ENCODE peak calls at places on chromosomes 3 and 15, in five cellular contexts. G, A, Q, S and K are unnamed samples.

GRCh38 chr15:33292718-33293307 is 18.0 kb upstream of the RYR3 start:
- DNase-seq in G (peak; percentile 54), A (no peak), Q (peak; percentile 84), S (peak; percentile 54), K (peak; percentile 5)

GRCh38 chr3:108250626-108251025 is 28.4 kb upstream of the IFT57 start:
- DNase-seq in G (no peak), A (no peak), Q (no peak), S (no peak), K (no peak)

GRCh38 chr3:96169111-96169510 is 645.3 kb upstream of the EPHA6 start:
- DNase-seq in G (no peak), A (no peak), Q (no peak), S (no peak), K (no peak)

GRCh38 chr3:188403404-188403803 is 249.4 kb downstream of the LPP start:
- DNase-seq in G (peak; percentile 44), A (no peak), Q (no peak), S (no peak), K (no peak)

GRCh38 chr3:149085828-149086231 is 503 bp downstream of the HLTF start:
- DNase-seq in G (peak; percentile 62), A (no peak), Q (no peak), S (no peak), K (peak; percentile 3)

GRCh38 chr3:146953523-146954125 is 348.5 kb upstream of the PLSCR5 start:
- DNase-seq in G (no peak), A (no peak), Q (no peak), S (no peak), K (no peak)

GRCh38 chr3:17607905-17608304 is 134.5 kb downstream of the TBC1D5 start:
- DNase-seq in G (no peak), A (no peak), Q (no peak), S (no peak), K (no peak)

GRCh38 chr3:19994796-19995195 is 17.3 kb downstream of the PP2D1 start:
- DNase-seq in G (no peak), A (no peak), Q (no peak), S (no peak), K (no peak)

GRCh38 chr3:82474711-82475110 is 713.3 kb upstream of the GBE1 start:
- DNase-seq in G (no peak), A (no peak), Q (no peak), S (no peak), K (no peak)

GRCh38 chr3:181568693-181569092 is 143.0 kb upstream of the SOX2 start:
- DNase-seq in G (no peak), A (no peak), Q (no peak), S (no peak), K (no peak)

GRCh38 chr15:39110746-39111145 is 470.1 kb upstream of the THBS1 start:
- DNase-seq in G (no peak), A (no peak), Q (no peak), S (no peak), K (no peak)

GRCh38 chr3:48435774-48436476 is 4.0 kb downstream of the CCDC51 start:
- DNase-seq in G (peak; percentile 88), A (peak; percentile 83), Q (peak; percentile 88), S (peak; percentile 89), K (peak; percentile 90)

GRCh38 chr3:169764453-169765280 is at the start of gene TERC:
- DNase-seq in G (peak; percentile 97), A (peak; percentile 92), Q (peak; percentile 74), S (peak; percentile 95), K (peak; percentile 96)

GRCh38 chr3:194091141-194091540 is 44.8 kb upstream of the HES1 start:
- DNase-seq in G (no peak), A (no peak), Q (no peak), S (no peak), K (no peak)

GRCh38 chr15:100726070-100726420 is 123.7 kb downstream of the ASB7 start:
- DNase-seq in G (no peak), A (no peak), Q (no peak), S (no peak), K (no peak)

GRCh38 chr3:185153170-185153733 is 392 bp upstream of the C3orf70 start:
- DNase-seq in G (peak; percentile 8), A (no peak), Q (no peak), S (no peak), K (no peak)

GRCh38 chr3:101853465-101853864 is 4.2 kb downstream of the NFKBIZ start:
- DNase-seq in G (no peak), A (no peak), Q (no peak), S (no peak), K (no peak)

GRCh38 chr3:130645261-130645660 is 101.4 kb downstream of the PIK3R4 start:
- DNase-seq in G (no peak), A (no peak), Q (peak; percentile 20), S (no peak), K (no peak)

GRCh38 chr15:99504823-99505551 is 60.8 kb upstream of the MEF2A start:
- DNase-seq in G (peak; percentile 45), A (no peak), Q (no peak), S (no peak), K (no peak)

GRCh38 chr15:27025411-27026051 is 54.5 kb downstream of the GABRG3 start:
- DNase-seq in G (no peak), A (no peak), Q (no peak), S (no peak), K (no peak)

GRCh38 chr3:11661827-11662226 is 18.1 kb upstream of the VGLL4 start:
- DNase-seq in G (no peak), A (no peak), Q (no peak), S (no peak), K (no peak)

GRCh38 chr3:22117751-22118346 is 366.8 kb upstream of the ZNF385D start:
- DNase-seq in G (peak; percentile 31), A (no peak), Q (peak; percentile 49), S (no peak), K (no peak)

DNA sequence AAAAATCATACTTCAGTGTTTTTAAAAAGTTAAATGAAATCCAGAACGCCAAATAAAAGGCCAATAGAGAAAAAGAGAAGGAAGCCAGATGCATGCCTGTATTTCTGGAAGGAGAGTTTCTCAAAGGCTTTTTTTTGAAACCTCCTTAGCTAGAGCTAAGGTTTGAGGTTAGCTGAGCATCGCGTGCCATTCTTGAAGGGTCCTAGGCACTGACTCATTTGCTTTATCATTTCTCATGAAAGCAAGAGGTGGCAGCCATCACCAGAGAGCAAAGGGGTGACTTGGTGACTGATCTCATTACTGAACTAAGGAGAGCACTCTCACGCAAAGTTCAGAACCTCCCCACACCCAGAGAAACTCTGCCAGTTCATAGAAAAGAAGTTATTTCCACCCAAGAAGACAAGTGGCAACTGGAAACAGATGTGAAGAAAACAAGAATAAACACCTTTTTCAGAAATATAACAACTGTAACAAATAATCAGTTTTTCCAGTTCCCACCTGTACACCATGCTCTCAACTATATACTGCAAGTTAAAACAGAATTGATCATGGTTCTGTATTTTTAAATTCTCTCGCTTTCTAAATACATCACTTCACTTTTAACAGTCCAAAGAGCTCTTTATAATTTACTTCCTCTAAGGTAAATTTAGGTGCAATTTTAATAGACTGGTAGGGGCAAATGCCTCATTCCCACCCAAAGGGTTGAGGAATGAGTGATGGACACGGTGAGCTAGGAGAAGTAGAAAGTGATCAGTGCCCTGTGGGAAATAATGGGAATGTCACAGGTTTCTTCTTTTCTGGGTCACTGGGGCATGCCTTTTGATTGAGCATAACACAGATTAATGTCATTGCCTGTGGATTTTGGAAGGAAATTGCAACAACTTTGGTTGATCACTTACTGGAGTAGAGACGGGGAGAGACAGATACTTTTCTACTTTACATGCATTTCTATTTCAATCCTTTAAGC is 24.7 kb downstream of the GPR15 start:
- DNase-seq in G (peak; percentile 97), A (no peak), Q (no peak), S (no peak), K (peak; percentile 6)
- H3K4me3 ChIP-seq in G (peak overlapping the region; percentile 69), A (no peak overlapping the region), Q (no peak overlapping the region), S (no peak overlapping the region), K (peak overlapping the region; percentile 24)

DNA sequence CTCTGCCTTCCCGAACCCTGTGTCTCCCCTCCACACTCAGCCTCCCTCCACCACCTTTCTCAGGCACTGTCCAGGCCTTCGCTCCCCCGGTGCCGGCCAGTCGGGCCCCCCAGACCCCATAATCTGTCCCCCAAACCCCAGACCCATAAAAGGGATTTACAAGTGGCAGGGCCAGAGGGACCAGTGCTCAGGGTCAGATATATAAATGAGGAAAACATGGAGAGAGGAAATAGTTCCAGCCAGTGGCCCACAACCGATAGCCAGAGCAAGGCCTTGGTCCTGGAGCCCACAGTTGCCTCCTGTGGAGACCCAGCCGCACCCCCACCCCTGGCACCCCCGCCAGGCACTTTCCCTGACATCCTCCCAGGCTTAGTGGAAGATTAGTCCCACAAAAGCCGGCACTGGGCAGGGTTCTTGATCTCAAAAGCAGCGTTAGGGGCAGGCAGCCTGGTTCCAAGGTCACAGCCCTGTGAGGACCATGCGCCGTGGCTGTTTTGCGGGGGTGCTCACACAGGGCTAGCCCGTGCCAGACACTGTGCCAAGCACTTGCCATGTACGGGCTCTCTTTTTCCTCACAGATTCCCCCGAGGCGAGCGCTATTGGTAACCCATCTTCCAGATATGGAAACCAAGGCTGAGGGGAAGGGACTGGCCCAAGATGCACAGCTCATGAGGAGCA is 1.1 kb upstream of the PLXND1 start:
- DNase-seq in G (no peak), A (no peak), Q (no peak), S (no peak), K (no peak)
- H3K4me1 ChIP-seq in G (peaks cover 16% of the 10 kb centered on the region), A (peaks cover 7% of the 10 kb centered on the region), Q (peaks cover 21% of the 10 kb centered on the region), S (no peaks in the 10 kb centered on the region), K (peaks cover 4% of the 10 kb centered on the region)

GRCh38 chr3:152558386-152558785 is 276.5 kb upstream of the P2RY1 start:
- DNase-seq in G (no peak), A (no peak), Q (no peak), S (no peak), K (no peak)
- H3K27ac ChIP-seq in G (no peak overlapping the region), A (no peak overlapping the region), Q (no peak overlapping the region), S (peak overlapping the region; percentile 69), K (no peak overlapping the region)

DNA sequence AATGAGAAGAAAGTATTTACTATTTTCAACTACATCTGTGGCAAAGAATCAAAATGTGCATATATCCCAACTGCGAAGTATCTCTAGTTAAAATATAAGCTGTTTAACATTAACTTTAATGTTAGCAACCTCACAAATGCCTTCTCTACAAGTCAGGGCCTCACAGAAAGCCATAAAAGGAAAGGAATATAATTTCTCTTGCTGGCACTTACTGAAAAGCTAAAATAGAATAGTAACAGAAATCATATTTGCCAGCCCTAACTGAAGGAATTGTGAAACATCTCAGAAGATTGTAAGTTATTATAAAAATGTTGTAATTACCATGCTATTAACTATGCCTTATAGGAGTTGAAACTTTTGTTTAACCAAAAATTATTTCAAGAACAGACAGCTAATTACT is 65.1 kb upstream of the MBNL1 start:
- DNase-seq in G (no peak), A (no peak), Q (no peak), S (no peak), K (no peak)
- H3K4me3 ChIP-seq in G (peak overlapping the region; percentile 93), A (peak overlapping the region; percentile 13), Q (no peak overlapping the region), S (peak overlapping the region; percentile 18), K (peak overlapping the region; percentile 33)

GRCh38 chr3:45921158-45922038 is 21.9 kb upstream of the CXCR6 start:
- DNase-seq in G (no peak), A (no peak), Q (no peak), S (no peak), K (no peak)
- H3K4me1 ChIP-seq in G (peaks cover 3% of the 10 kb centered on the region), A (no peaks in the 10 kb centered on the region), Q (no peaks in the 10 kb centered on the region), S (no peaks in the 10 kb centered on the region), K (peaks cover 13% of the 10 kb centered on the region)

GRCh38 chr15:30901889-30902288 is 1.8 kb upstream of the FAN1 start:
- DNase-seq in G (no peak), A (no peak), Q (no peak), S (no peak), K (no peak)

GRCh38 chr15:30904812-30905211 is 1.1 kb downstream of the FAN1 start:
- DNase-seq in G (no peak), A (no peak), Q (no peak), S (no peak), K (no peak)

GRCh38 chr15:30903497-30904187 is at the start of gene FAN1:
- DNase-seq in G (peak; percentile 84), A (peak; percentile 77), Q (peak; percentile 93), S (peak; percentile 77), K (peak; percentile 64)

GRCh38 chr15:30906366-30906765 is 2.7 kb downstream of the FAN1 start:
- DNase-seq in G (no peak), A (no peak), Q (no peak), S (no peak), K (no peak)

GRCh38 chr15:30905821-30906220 is 2.1 kb downstream of the FAN1 start:
- DNase-seq in G (no peak), A (no peak), Q (peak; percentile 11), S (no peak), K (no peak)
- H3K27ac ChIP-seq in G (no peak overlapping the region), A (no peak overlapping the region), Q (no peak overlapping the region), S (peak overlapping the region; percentile 17), K (no peak overlapping the region)